ENCODE peak calls at places on chromosomes 11 and 22, in seven cellular contexts. Z is breast epithelium, R is Panc1, I is HCT116, B is sigmoid colon, T is stomach, Y is prostate gland. U is an unnamed sample.

GRCh38 chr22:22198751-22199150 is 45.8 kb upstream of the VPREB1 start:
- DNase-seq in Z (no peak), R (no peak), I (no peak), B (no peak), T (no peak), Y (no peak), U (no peak)

GRCh38 chr22:28938286-28938833 is 55.0 kb downstream of the ZNRF3 start:
- DNase-seq in Z (no peak), R (no peak), I (no peak), B (no peak), T (no peak), Y (no peak), U (no peak)

GRCh38 chr11:21640491-21640890 is 552.4 kb upstream of the ANO5 start:
- DNase-seq in Z (no peak), R (no peak), I (no peak), B (no peak), T (no peak), Y (no peak), U (no peak)

GRCh38 chr11:67273260-67273990 is 7.2 kb downstream of the GRK2 start:
- DNase-seq in Z (no peak), R (no peak), I (no peak), B (peak; percentile 67), T (peak; percentile 60), Y (no peak), U (peak; percentile 68)

GRCh38 chr11:58625826-58626460 is 3.5 kb downstream of the CNTF start:
- DNase-seq in Z (no peak), R (no peak), I (no peak), B (no peak), T (no peak), Y (no peak), U (no peak)

GRCh38 chr11:66071326-66071870 is 1.3 kb downstream of the PACS1 start:
- DNase-seq in Z (no peak), R (no peak), I (no peak), B (no peak), T (no peak), Y (no peak), U (no peak)

GRCh38 chr22:24133187-24133965 is 47.9 kb upstream of the SUSD2 start:
- DNase-seq in Z (no peak), R (no peak), I (no peak), B (peak; percentile 75), T (no peak), Y (no peak), U (peak; percentile 63)

GRCh38 chr11:99534812-99535211 is 514.1 kb downstream of the CNTN5 start:
- DNase-seq in Z (no peak), R (no peak), I (no peak), B (no peak), T (no peak), Y (no peak), U (no peak)

GRCh38 chr11:406796-407650 is 7.8 kb downstream of the SIGIRR start:
- DNase-seq in Z (no peak), R (no peak), I (peak; percentile 69), B (peak; percentile 91), T (peak; percentile 78), Y (peak; percentile 61), U (peak; percentile 84)

GRCh38 chr11:78651923-78652602 is 77.4 kb upstream of the NARS2 start:
- DNase-seq in Z (no peak), R (no peak), I (no peak), B (no peak), T (no peak), Y (no peak), U (no peak)

GRCh38 chr11:35554491-35555237 is 29.2 kb upstream of the PAMR1 start:
- DNase-seq in Z (no peak), R (no peak), I (no peak), B (no peak), T (no peak), Y (no peak), U (no peak)

GRCh38 chr11:61477734-61478148 is 30.8 kb upstream of the LRRC10B start:
- DNase-seq in Z (no peak), R (no peak), I (no peak), B (peak; percentile 79), T (peak; percentile 51), Y (peak; percentile 22), U (peak; percentile 36)

GRCh38 chr11:113994077-113994954 is 19.4 kb downstream of the HTR3A start:
- DNase-seq in Z (no peak), R (no peak), I (no peak), B (no peak), T (peak; percentile 36), Y (no peak), U (no peak)

GRCh38 chr11:132248585-132248984 is 878.2 kb downstream of the NTM start:
- DNase-seq in Z (no peak), R (no peak), I (no peak), B (no peak), T (no peak), Y (no peak), U (no peak)

GRCh38 chr11:86800076-86800955 is at the start of gene PRSS23:
- DNase-seq in Z (peak; percentile 59), R (no peak), I (no peak), B (peak; percentile 88), T (peak; percentile 74), Y (peak; percentile 68), U (peak; percentile 68)

GRCh38 chr11:115017529-115017928 is 339.2 kb downstream of the NXPE2 start:
- DNase-seq in Z (no peak), R (no peak), I (no peak), B (no peak), T (no peak), Y (no peak), U (no peak)

GRCh38 chr11:74680703-74681531 is 50.3 kb downstream of the CHRDL2 start:
- DNase-seq in Z (peak; percentile 49), R (no peak), I (no peak), B (no peak), T (peak; percentile 45), Y (peak; percentile 18), U (no peak)

GRCh38 chr11:95325777-95326258 is 94.8 kb upstream of the SESN3 start:
- DNase-seq in Z (no peak), R (no peak), I (no peak), B (no peak), T (no peak), Y (no peak), U (no peak)

GRCh38 chr11:62147545-62147944 is 23.7 kb downstream of the INCENP start:
- DNase-seq in Z (no peak), R (no peak), I (no peak), B (no peak), T (peak; percentile 14), Y (no peak), U (no peak)

GRCh38 chr11:116515666-116516184 is 257.1 kb downstream of the BUD13 start:
- DNase-seq in Z (no peak), R (no peak), I (no peak), B (no peak), T (peak; percentile 37), Y (no peak), U (no peak)

GRCh38 chr11:125939081-125939521 is 6.7 kb upstream of the VSIG10L2 start:
- DNase-seq in Z (no peak), R (no peak), I (no peak), B (no peak), T (peak; percentile 5), Y (no peak), U (no peak)

GRCh38 chr22:22705328-22706100 is 61.1 kb downstream of the GGTLC2 start:
- DNase-seq in Z (no peak), R (no peak), I (no peak), B (no peak), T (no peak), Y (no peak), U (no peak)

GRCh38 chr11:60867871-60868681 is 734 bp downstream of the ZP1 start:
- DNase-seq in Z (no peak), R (no peak), I (no peak), B (peak; percentile 19), T (no peak), Y (no peak), U (peak; percentile 0)

GRCh38 chr22:46326066-46326680 is 9.3 kb upstream of the TRMU start:
- DNase-seq in Z (no peak), R (no peak), I (no peak), B (no peak), T (no peak), Y (no peak), U (no peak)

GRCh38 chr22:21652010-21652546 is 10.0 kb downstream of the SDF2L1 start:
- DNase-seq in Z (peak; percentile 85), R (no peak), I (peak; percentile 55), B (peak; percentile 94), T (peak; percentile 91), Y (peak; percentile 87), U (peak; percentile 95)

GRCh38 chr11:73019996-73020395 is 122.1 kb downstream of the FCHSD2 start:
- DNase-seq in Z (no peak), R (no peak), I (no peak), B (no peak), T (no peak), Y (no peak), U (no peak)

GRCh38 chr11:73028621-73029020 is 113.5 kb downstream of the FCHSD2 start:
- DNase-seq in Z (no peak), R (no peak), I (no peak), B (no peak), T (no peak), Y (no peak), U (no peak)

GRCh38 chr11:73019448-73019847 is 122.7 kb downstream of the FCHSD2 start:
- DNase-seq in Z (no peak), R (no peak), I (no peak), B (no peak), T (no peak), Y (no peak), U (no peak)

GRCh38 chr11:73029408-73029807 is 112.7 kb downstream of the FCHSD2 start:
- DNase-seq in Z (no peak), R (no peak), I (no peak), B (no peak), T (no peak), Y (no peak), U (no peak)

DNA sequence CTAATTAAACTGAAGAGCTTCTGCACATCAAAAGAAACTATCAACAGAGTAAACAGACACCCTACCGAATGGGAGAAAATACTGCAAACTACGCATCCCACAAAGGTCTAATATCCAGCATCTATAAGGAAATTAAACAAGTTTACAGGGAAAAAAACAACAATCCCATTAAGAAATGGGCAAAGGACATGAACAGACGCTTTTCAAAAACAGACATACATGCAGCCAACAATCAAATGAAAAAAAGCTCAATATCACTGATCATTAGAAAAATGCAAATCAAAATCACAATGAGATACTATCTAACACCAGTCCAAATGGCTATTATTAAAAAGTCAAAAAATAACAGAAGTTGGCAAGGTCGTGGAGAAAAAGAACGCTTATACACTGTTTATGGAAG is 117.5 kb downstream of the FCHSD2 start:
- DNase-seq in Z (no peak), R (no peak), I (no peak), B (no peak), T (no peak), Y (no peak), U (no peak)
- TF ChIP-seq POLR2AphosphoS5 in Z (no peak), R (no peak), I (no peak), B (no peak), T (no peak), Y (no peak), U (no peak)

GRCh38 chr11:57477507-57478189 is 17.3 kb downstream of the RTN4RL2 start:
- DNase-seq in Z (peak; percentile 74), R (no peak), I (no peak), B (no peak), T (peak; percentile 86), Y (peak; percentile 74), U (peak; percentile 58)
- H3K4me3 ChIP-seq in Z (no peak overlapping the region), R (no peak overlapping the region), I (no peak overlapping the region), B (no peak overlapping the region), T (no peak overlapping the region), Y (no peak overlapping the region), U (no peak overlapping the region)

GRCh38 chr11:47235163-47235562 is 13.5 kb downstream of the ACP2 start:
- DNase-seq in Z (no peak), R (no peak), I (no peak), B (no peak), T (no peak), Y (no peak), U (no peak)
- H3K27ac ChIP-seq in Z (peak overlapping the region; percentile 54), R (peak overlapping the region; percentile 83), I (no peak overlapping the region), B (peak overlapping the region; percentile 67), T (peak overlapping the region; percentile 62), Y (no peak overlapping the region), U (no peak overlapping the region)

GRCh38 chr22:35556666-35557065 is 16.0 kb downstream of the RASD2 start:
- DNase-seq in Z (no peak), R (no peak), I (no peak), B (no peak), T (no peak), Y (no peak), U (no peak)
- TF ChIP-seq POLR2AphosphoS5 in Z (no peak), R (no peak), I (no peak), B (no peak), T (no peak), Y (no peak), U (no peak)